ENCODE peak calls at places on chromosomes 16 and 17, in nine cellular contexts. X is heart left ventricle, V is A549, L is stomach, I is tibial nerve, C is uterus, A is K562, G is transverse colon, H is IMR-90. E is an unnamed sample. For H3K9me3, the result is how much of the 10 kb centered on the place peaks cover.

GRCh38 chr17:6542577-6542976 is 13.8 kb downstream of the PITPNM3 start:
- DNase-seq in I (no peak), H (no peak), C (no peak), V (no peak), G (no peak), A (no peak), L (no peak), X (peak), E (no peak)

GRCh38 chr17:56779898-56780777 is 53.6 kb downstream of the C17orf67 start:
- DNase-seq in I (peak), A (peak), V (peak), H (peak), C (peak), X (peak), G (peak), L (peak), E (peak)

GRCh38 chr16:19804538-19805323 is 79.9 kb downstream of the GPRC5B start:
- DNase-seq in X (peak), I (peak), G (peak), V (no peak), H (no peak), L (peak), A (no peak), C (no peak), E (no peak)

GRCh38 chr17:48244121-48244711 is 136.7 kb downstream of the SNX11 start:
- DNase-seq in G (peak), C (no peak), X (no peak), L (no peak), V (peak), A (peak), I (no peak), H (peak), E (no peak)

GRCh38 chr17:74297941-74298340 is 23.9 kb downstream of the DNAI2 start:
- DNase-seq in C (no peak), X (no peak), I (no peak), V (no peak), G (no peak), L (no peak), A (no peak), H (no peak), E (no peak)

GRCh38 chr17:76918811-76919210 is 50.6 kb downstream of the MGAT5B start:
- DNase-seq in G (no peak), L (no peak), X (no peak), H (no peak), C (no peak), I (no peak), A (no peak), V (no peak), E (no peak)

GRCh38 chr16:51154271-51155171 is 3.5 kb upstream of the SALL1 start:
- DNase-seq in X (no peak), V (no peak), A (no peak), G (no peak), C (peak), H (no peak), L (no peak), I (no peak), E (no peak)

GRCh38 chr17:64781013-64781392 is 118.9 kb upstream of the SMURF2 start:
- DNase-seq in C (no peak), I (no peak), X (no peak), V (no peak), G (no peak), A (no peak), H (no peak), L (no peak), E (no peak)

GRCh38 chr17:42670925-42671657 is 5.7 kb downstream of the PLEKHH3 start:
- DNase-seq in X (peak), I (no peak), V (no peak), A (no peak), L (no peak), C (peak), H (no peak), G (no peak), E (peak)

GRCh38 chr17:81527591-81528383 is at the start of gene FSCN2:
- DNase-seq in C (no peak), G (no peak), H (no peak), V (no peak), I (no peak), A (no peak), X (no peak), L (peak), E (no peak)

GRCh38 chr16:87463722-87464690 is 28.8 kb downstream of the ZCCHC14 start:
- DNase-seq in G (peak), V (no peak), X (peak), I (peak), H (peak), A (peak), C (no peak), L (no peak), E (peak)

GRCh38 chr17:69552986-69553667 is 138.6 kb downstream of the MAP2K6 start:
- DNase-seq in C (no peak), A (no peak), V (no peak), X (no peak), G (no peak), I (no peak), L (no peak), H (no peak), E (no peak)

GRCh38 chr16:75433732-75434413 is 570 bp upstream of the CFDP1 start:
- DNase-seq in L (peak), V (peak), A (peak), H (peak), I (peak), C (peak), X (peak), G (peak), E (peak)

GRCh38 chr17:1252203-1252608 is 18.0 kb upstream of the BHLHA9 start:
- DNase-seq in X (peak), I (no peak), C (no peak), H (no peak), V (no peak), G (no peak), L (no peak), A (no peak), E (no peak)

GRCh38 chr17:38877130-38877851 is 7.4 kb downstream of the LASP1 start:
- DNase-seq in A (no peak), I (no peak), C (no peak), G (peak), V (no peak), X (no peak), L (no peak), H (no peak), E (no peak)

GRCh38 chr17:78381601-78382168 is 3.2 kb downstream of the PGS1 start:
- DNase-seq in H (no peak), L (no peak), C (no peak), G (no peak), A (peak), I (no peak), X (no peak), V (no peak), E (no peak)

GRCh38 chr16:80369559-80369958 is 171.2 kb upstream of the DYNLRB2 start:
- DNase-seq in A (no peak), H (peak), I (peak), V (peak), X (no peak), G (peak), C (peak), L (peak), E (peak)

GRCh38 chr17:64178011-64178825 is 48.3 kb upstream of the ERN1 start:
- DNase-seq in V (no peak), C (no peak), G (no peak), H (peak), I (no peak), L (peak), X (no peak), A (no peak), E (no peak)

GRCh38 chr17:19384723-19385391 is 2.1 kb downstream of the MFAP4 start:
- DNase-seq in X (peak), A (peak), V (no peak), G (peak), C (peak), L (peak), I (peak), H (peak), E (peak)

GRCh38 chr17:50364715-50365114 is 8.3 kb downstream of the MRPL27 start:
- DNase-seq in C (no peak), X (no peak), I (no peak), L (no peak), G (no peak), V (no peak), H (peak), A (no peak), E (no peak)

GRCh38 chr16:49352923-49353322 is 20.7 kb upstream of the C16orf78 start:
- DNase-seq in V (no peak), C (no peak), I (no peak), L (no peak), X (no peak), G (no peak), H (no peak), A (peak), E (no peak)

GRCh38 chr17:60383379-60383778 is 8.6 kb downstream of the USP32 start:
- DNase-seq in C (no peak), G (no peak), X (no peak), L (no peak), H (no peak), A (no peak), V (no peak), I (no peak), E (no peak)

GRCh38 chr17:2084129-2084765 is 29.3 kb downstream of the HIC1 start:
- DNase-seq in L (no peak), X (peak), I (peak), G (peak), A (peak), H (peak), C (peak), V (no peak), E (peak)

GRCh38 chr16:76577003-76577402 is 299.8 kb downstream of the CNTNAP4 start:
- DNase-seq in L (no peak), X (no peak), I (no peak), H (no peak), G (no peak), V (no peak), A (no peak), C (no peak), E (no peak)

GRCh38 chr16:67833418-67834241 is 8.5 kb upstream of the THAP11 start:
- DNase-seq in C (peak), L (peak), G (peak), H (peak), A (peak), V (peak), X (peak), I (peak), E (peak)

GRCh38 chr17:81612172-81612571 is 24.7 kb downstream of the NPLOC4 start:
- DNase-seq in G (no peak), H (no peak), A (no peak), V (no peak), L (no peak), C (no peak), X (peak), I (no peak), E (no peak)

GRCh38 chr17:32936894-32937500 is 9.0 kb downstream of the TMEM98 start:
- DNase-seq in V (peak), A (peak), L (peak), G (peak), H (peak), X (peak), I (peak), C (peak), E (peak)

GRCh38 chr17:35252646-35253045 is 9.8 kb downstream of the SLFN5 start:
- DNase-seq in A (no peak), I (peak), L (no peak), G (no peak), C (no peak), H (no peak), V (no peak), X (no peak), E (no peak)

GRCh38 chr16:74232831-74233465 is 63.7 kb upstream of the PSMD7 start:
- DNase-seq in H (no peak), L (no peak), I (no peak), C (no peak), X (no peak), A (no peak), V (no peak), G (no peak), E (no peak)

GRCh38 chr16:86461037-86461436 is 49.3 kb upstream of the FOXF1 start:
- DNase-seq in G (no peak), L (no peak), C (no peak), V (no peak), I (no peak), A (no peak), H (no peak), X (no peak), E (no peak)

GRCh38 chr17:1039511-1040215 is 42.7 kb downstream of the TIMM22 start:
- DNase-seq in C (peak), V (no peak), A (no peak), X (peak), I (peak), L (peak), H (no peak), G (peak), E (peak)

GRCh38 chr17:73197141-73197540 is 4.3 kb downstream of the COG1 start:
- DNase-seq in V (no peak), H (no peak), G (no peak), I (no peak), C (no peak), X (no peak), L (no peak), A (no peak), E (no peak)

GRCh38 chr17:73192894-73193701 is at the start of gene COG1:
- DNase-seq in V (peak), C (peak), H (peak), A (peak), I (peak), G (peak), L (peak), X (peak), E (peak)

GRCh38 chr17:73196500-73196899 is 3.6 kb downstream of the COG1 start:
- DNase-seq in A (no peak), H (no peak), G (peak), I (no peak), L (peak), X (no peak), C (no peak), V (peak), E (peak)

GRCh38 chr17:73192219-73192893 is 499 bp upstream of the COG1 start:
- DNase-seq in A (peak), G (peak), C (peak), H (peak), I (peak), X (peak), V (peak), L (peak), E (peak)

DNA sequence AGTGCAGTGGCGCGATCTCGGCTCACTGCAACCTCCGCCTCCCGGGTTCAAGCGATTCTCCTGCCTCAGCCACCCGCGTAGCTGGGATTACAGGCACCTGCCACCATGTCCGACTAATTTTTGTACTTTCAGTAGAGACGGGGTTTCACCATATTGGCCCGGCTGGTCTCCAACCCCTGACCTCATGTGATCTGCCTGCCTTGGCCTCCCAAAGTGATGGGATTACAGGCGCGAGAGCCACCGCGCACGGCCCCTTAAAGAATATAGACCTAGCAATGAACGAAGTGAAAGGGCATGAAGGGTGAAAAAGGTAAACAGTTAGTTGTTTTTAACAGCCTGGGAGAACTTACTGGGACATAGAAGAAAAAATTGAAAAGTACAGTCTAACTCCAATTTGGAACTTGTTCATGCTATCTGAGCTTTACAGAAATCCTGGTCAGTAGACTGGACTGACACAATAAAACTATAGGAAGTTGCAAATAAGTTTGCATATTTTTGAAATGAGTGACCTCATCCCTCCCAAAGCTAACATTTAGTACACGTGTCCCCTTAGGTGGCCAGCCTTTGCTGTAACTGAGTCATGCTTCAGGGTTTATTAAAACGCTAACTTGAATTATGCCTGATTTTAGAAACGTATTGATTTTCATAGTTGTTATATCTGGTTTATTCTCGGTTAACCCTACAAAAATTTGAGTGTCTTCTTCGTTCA is 1.8 kb downstream of the COG1 start:
- DNase-seq in H (peak), I (no peak), G (no peak), L (no peak), V (no peak), X (no peak), C (no peak), A (no peak), E (no peak)
- H3K27ac ChIP-seq in H (peak), I (no peak), G (no peak), L (no peak), V (no peak), X (no peak), C (no peak), A (no peak), E (no peak)

GRCh38 chr16:30964540-30965226 is 7.1 kb downstream of the SETD1A start:
- DNase-seq in H (no peak), I (no peak), X (no peak), A (no peak), L (no peak), C (no peak), G (no peak), V (no peak), E (no peak)
- TF ChIP-seq POLR2A in H (no peak), I (no peak), X (no peak), A (no peak), L (no peak), C (no peak), G (no peak), V (no peak), E (no peak)

GRCh38 chr16:35795361-35796029 is 2336.1 kb downstream of the TP53TG3F start:
- DNase-seq in X (no peak), H (no peak), L (no peak), V (no peak), C (no peak), A (no peak), G (no peak), I (no peak), E (peak)
- H3K9me3 ChIP-seq in X (under half), H (under half), L (half or more), V (under half), C (under half), A (under half), G (under half), I (under half), E (under half)

DNA sequence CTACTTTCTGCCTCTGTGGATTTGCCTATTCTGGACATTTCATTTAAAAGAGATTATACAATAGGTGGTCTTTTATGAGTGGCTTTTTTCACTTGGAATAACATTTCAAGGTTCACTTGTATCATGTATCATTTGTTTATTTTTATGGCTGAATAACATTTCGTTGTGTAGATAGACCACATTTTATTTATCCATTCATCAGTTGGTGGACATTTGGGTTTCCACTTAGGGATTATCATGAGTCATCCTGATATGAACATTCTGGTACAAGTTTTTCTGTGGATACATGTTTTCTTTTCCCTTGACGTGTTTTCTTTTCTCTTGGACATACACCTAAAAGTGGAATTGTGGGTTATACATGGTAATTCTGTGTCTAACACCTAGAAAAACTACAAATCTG is 25.3 kb downstream of the PRSS54 start:
- DNase-seq in G (no peak), A (no peak), H (peak), I (no peak), X (no peak), C (no peak), L (no peak), V (no peak), E (no peak)
- H3K27ac ChIP-seq in G (no peak), A (no peak), H (peak), I (no peak), X (no peak), C (no peak), L (no peak), V (no peak), E (no peak)

DNA sequence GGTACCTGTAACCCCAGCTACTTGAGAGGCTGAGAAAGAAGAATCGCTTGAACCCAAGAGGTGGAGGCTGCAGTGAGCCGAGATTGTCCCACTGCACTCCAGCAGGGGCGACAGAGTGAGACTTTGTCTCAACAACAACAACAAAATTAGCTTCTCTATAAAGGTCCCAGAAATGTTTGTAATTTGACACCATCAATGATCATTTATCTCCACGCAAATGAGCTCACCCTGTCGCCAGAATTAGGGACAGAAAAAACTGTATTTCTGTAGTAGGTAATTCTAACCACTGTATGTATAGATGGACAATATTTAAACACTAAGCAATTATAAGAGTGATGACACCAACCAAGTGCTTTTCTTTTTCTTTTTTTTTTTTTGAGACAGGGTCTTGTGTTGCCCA is 10.7 kb downstream of the C17orf78 start:
- DNase-seq in H (no peak), L (no peak), I (no peak), X (no peak), G (no peak), C (no peak), V (no peak), A (no peak), E (no peak)
- TF ChIP-seq POLR2A in H (no peak), L (no peak), I (no peak), X (no peak), G (no peak), C (no peak), V (no peak), A (no peak), E (no peak)

GRCh38 chr17:31653710-31654109 is 205.3 kb downstream of the COPRS start:
- DNase-seq in L (no peak), G (no peak), I (no peak), X (no peak), H (no peak), C (no peak), A (no peak), V (no peak), E (no peak)

GRCh38 chr17:31654936-31655335 is 204.1 kb downstream of the COPRS start:
- DNase-seq in A (no peak), G (no peak), C (no peak), L (no peak), X (peak), H (peak), V (no peak), I (no peak), E (no peak)

GRCh38 chr17:31649302-31649701 is 209.7 kb downstream of the COPRS start:
- DNase-seq in L (no peak), G (no peak), I (no peak), A (no peak), C (no peak), H (no peak), X (no peak), V (no peak), E (no peak)

GRCh38 chr17:31646642-31647041 is 212.4 kb downstream of the COPRS start:
- DNase-seq in C (no peak), A (no peak), V (no peak), G (no peak), H (no peak), I (no peak), X (no peak), L (no peak), E (no peak)

GRCh38 chr17:31650756-31651520 is 208.1 kb downstream of the COPRS start:
- DNase-seq in G (no peak), L (no peak), I (no peak), A (no peak), V (no peak), X (no peak), C (no peak), H (no peak), E (no peak)
- H3K9me3 ChIP-seq in G (under half), L (under half), I (under half), A (under half), V (under half), X (under half), C (under half), H (under half), E (under half)

DNA sequence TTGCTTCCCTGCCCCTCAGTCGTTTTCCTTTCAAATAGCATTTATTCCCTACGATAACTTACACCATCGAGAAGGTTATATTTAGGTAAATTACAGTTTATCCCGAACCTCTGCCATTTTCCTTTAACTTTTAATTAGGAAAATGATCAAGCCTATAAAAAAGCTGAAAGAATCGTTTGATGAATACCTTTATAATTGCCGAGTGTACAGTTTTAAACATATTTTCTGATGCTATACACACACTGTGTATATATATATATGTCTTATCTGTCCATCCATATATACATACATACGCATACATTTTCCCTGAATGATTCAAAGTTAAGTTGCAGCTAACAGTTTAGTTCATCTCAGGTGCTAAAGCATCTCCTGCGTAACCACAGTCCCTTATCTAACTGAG is 56.6 kb upstream of the CRISPLD2 start:
- DNase-seq in H (no peak), V (no peak), L (no peak), A (no peak), I (no peak), X (no peak), C (no peak), G (no peak), E (no peak)
- H3K27ac ChIP-seq in H (no peak), V (no peak), L (no peak), A (no peak), I (no peak), X (no peak), C (no peak), G (no peak), E (no peak)

E was measured in testis.